ENCODE peak calls at places on chromosomes 12 and 14, in ten cellular contexts. I is GM12865; B is CD8-positive, alpha-beta T cell; X is foreskin fibroblast; H is activated T-helper 1 cell treated with Interleukin-2 at 50 U/mL for 16 hours; Y is NCI-H524; L is colonic mucosa; S is heart left ventricle; C is stimulated activated CD8-positive, alpha-beta memory T cell treated with anti-CD3 and anti-CD28 coated beads, Interleukin-4, amount 100 ng/mL, for 1 hour; D is activated gamma-delta T cell treated with Interleukin-2 at 50 U/mL for 16 hours. G is an unnamed sample.

GRCh38 chr14:23237772-23238594 is at the start of gene RNF212B:
- DNase-seq in I (peak), B (peak), X (peak), H (peak), Y (peak), L (peak), S (peak), C (peak), D (peak), G (peak)

GRCh38 chr12:130829391-130830245 is 9.4 kb downstream of the STX2 start:
- DNase-seq in I (no peak), B (no peak), X (no peak), H (no peak), Y (no peak), L (no peak), S (no peak), C (no peak), D (no peak), G (no peak)

GRCh38 chr14:20662968-20663731 is 21.2 kb upstream of the RNASE4 start:
- DNase-seq in I (peak), B (peak), X (peak), H (peak), Y (peak), L (peak), S (peak), C (no peak), D (peak), G (peak)

GRCh38 chr12:15435597-15435996 is 113.3 kb downstream of the PTPRO start:
- DNase-seq in I (no peak), B (no peak), X (no peak), H (no peak), Y (no peak), L (no peak), S (no peak), C (no peak), D (no peak), G (no peak)

GRCh38 chr12:31324116-31324844 is 1.7 kb downstream of the SINHCAF start:
- DNase-seq in I (peak), B (peak), X (peak), H (peak), Y (peak), L (peak), S (peak), C (peak), D (peak), G (peak)

GRCh38 chr14:95256011-95256775 is 63.5 kb downstream of the CLMN start:
- DNase-seq in I (no peak), B (no peak), X (no peak), H (no peak), Y (no peak), L (no peak), S (no peak), C (no peak), D (no peak), G (no peak)

GRCh38 chr14:103090481-103091020 is 4.0 kb upstream of the EXOC3L4 start:
- DNase-seq in I (no peak), B (no peak), X (no peak), H (no peak), Y (no peak), L (no peak), S (no peak), C (no peak), D (no peak), G (no peak)

GRCh38 chr14:36134026-36134425 is 42.5 kb downstream of the PTCSC3 start:
- DNase-seq in I (no peak), B (no peak), X (no peak), H (no peak), Y (no peak), L (no peak), S (no peak), C (no peak), D (no peak), G (no peak)

GRCh38 chr12:40580346-40580745 is 111.9 kb upstream of the CNTN1 start:
- DNase-seq in I (no peak), B (no peak), X (no peak), H (no peak), Y (no peak), L (no peak), S (no peak), C (no peak), D (no peak), G (no peak)

GRCh38 chr14:104283197-104284106 is 145.1 kb downstream of the KIF26A start:
- DNase-seq in I (no peak), B (no peak), X (no peak), H (no peak), Y (no peak), L (peak), S (peak), C (no peak), D (no peak), G (no peak)

GRCh38 chr12:93186621-93187020 is 191.1 kb upstream of the NUDT4 start:
- DNase-seq in I (no peak), B (no peak), X (no peak), H (no peak), Y (no peak), L (no peak), S (no peak), C (no peak), D (no peak), G (no peak)

GRCh38 chr14:90758959-90759358 is 57.3 kb downstream of the TTC7B start:
- DNase-seq in I (peak), B (no peak), X (peak), H (no peak), Y (no peak), L (peak), S (peak), C (no peak), D (no peak), G (no peak)

GRCh38 chr14:70392676-70393075 is 24.2 kb downstream of the SYNJ2BP start:
- DNase-seq in I (no peak), B (no peak), X (no peak), H (no peak), Y (peak), L (no peak), S (no peak), C (no peak), D (no peak), G (no peak)

GRCh38 chr12:948238-948637 is 1.3 kb downstream of the RAD52 start:
- DNase-seq in I (peak), B (no peak), X (no peak), H (no peak), Y (no peak), L (peak), S (no peak), C (no peak), D (no peak), G (no peak)

GRCh38 chr12:52300796-52301691 is 9.7 kb upstream of the KRT81 start:
- DNase-seq in I (no peak), B (no peak), X (no peak), H (no peak), Y (no peak), L (no peak), S (no peak), C (no peak), D (no peak), G (no peak)

GRCh38 chr12:28130625-28131598 is 59.3 kb upstream of the CCDC91 start:
- DNase-seq in I (no peak), B (no peak), X (peak), H (no peak), Y (no peak), L (no peak), S (peak), C (no peak), D (no peak), G (no peak)

GRCh38 chr12:123363743-123364531 is 710 bp downstream of the SBNO1 start:
- DNase-seq in I (peak), B (peak), X (no peak), H (peak), Y (no peak), L (peak), S (peak), C (peak), D (peak), G (peak)

GRCh38 chr14:73467377-73467776 is 9.0 kb upstream of the NUMB start:
- DNase-seq in I (no peak), B (no peak), X (peak), H (no peak), Y (no peak), L (no peak), S (no peak), C (no peak), D (no peak), G (no peak)

GRCh38 chr12:108856428-108857157 is 790 bp downstream of the SSH1 start:
- DNase-seq in I (peak), B (peak), X (peak), H (peak), Y (no peak), L (peak), S (peak), C (no peak), D (peak), G (peak)

GRCh38 chr12:117334098-117334497 is 27.3 kb downstream of the NOS1 start:
- DNase-seq in I (no peak), B (no peak), X (no peak), H (no peak), Y (no peak), L (no peak), S (no peak), C (no peak), D (no peak), G (no peak)

GRCh38 chr14:21902561-21903199 is 229.1 kb upstream of the OR4E1 start:
- DNase-seq in I (peak), B (peak), X (no peak), H (peak), Y (no peak), L (no peak), S (no peak), C (no peak), D (peak), G (no peak)

GRCh38 chr14:22221508-22221907 is 367.5 kb downstream of the DAD1 start:
- DNase-seq in I (peak), B (no peak), X (no peak), H (no peak), Y (no peak), L (no peak), S (no peak), C (no peak), D (no peak), G (no peak)

GRCh38 chr12:130686511-130686981 is 29.6 kb downstream of the RIMBP2 start:
- DNase-seq in I (no peak), B (no peak), X (no peak), H (no peak), Y (peak), L (no peak), S (no peak), C (no peak), D (no peak), G (no peak)

GRCh38 chr12:57086951-57087688 is 1.8 kb upstream of the NAB2 start:
- DNase-seq in I (peak), B (peak), X (peak), H (peak), Y (peak), L (peak), S (peak), C (peak), D (peak), G (peak)

GRCh38 chr12:111806304-111806703 is 35.7 kb upstream of the MAPKAPK5 start:
- DNase-seq in I (no peak), B (no peak), X (no peak), H (no peak), Y (no peak), L (no peak), S (no peak), C (no peak), D (no peak), G (no peak)

GRCh38 chr12:65536876-65537661 is 258.6 kb downstream of the MSRB3 start:
- DNase-seq in I (peak), B (no peak), X (peak), H (no peak), Y (no peak), L (no peak), S (peak), C (no peak), D (no peak), G (no peak)

GRCh38 chr12:15831315-15831993 is 42.3 kb upstream of the EPS8 start:
- DNase-seq in I (no peak), B (no peak), X (no peak), H (no peak), Y (no peak), L (no peak), S (no peak), C (no peak), D (no peak), G (no peak)

GRCh38 chr14:34711169-34711568 is 3.2 kb downstream of the CFL2 start:
- DNase-seq in I (peak), B (no peak), X (peak), H (no peak), Y (peak), L (no peak), S (no peak), C (no peak), D (no peak), G (no peak)

G was measured in stimulated activated naive CD4-positive, alpha-beta T cell.